ENCODE peak calls at places on chromosomes 7 and 10, in four cellular contexts. T, U, S and I are unnamed samples.

GRCh38 chr10:75108684-75109458 is 2.6 kb upstream of the SAMD8 start:
- DNase-seq in U (peak), T (peak), S (peak), I (no peak)

GRCh38 chr10:46254007-46254383 is 32.8 kb upstream of the ANTXRL start:
- DNase-seq in S (no peak), T (no peak), U (no peak), I (no peak)

GRCh38 chr7:104855826-104856225 is 158.2 kb upstream of the KMT2E start:
- DNase-seq in U (no peak), S (no peak), T (no peak), I (no peak)

GRCh38 chr7:18846765-18847215 is 270.6 kb downstream of the TWIST1 start:
- DNase-seq in S (peak), U (no peak), T (no peak), I (no peak)

GRCh38 chr10:62694537-62695126 is 109.9 kb upstream of the ADO start:
- DNase-seq in U (no peak), S (no peak), T (no peak), I (no peak)

GRCh38 chr7:50502947-50503346 is 52.8 kb upstream of the FIGNL1 start:
- DNase-seq in S (no peak), T (no peak), U (no peak), I (no peak)

GRCh38 chr10:113960617-113961260 is 82.9 kb upstream of the ADRB1 start:
- DNase-seq in U (peak), S (no peak), T (no peak), I (no peak)

GRCh38 chr10:61635946-61636345 is 26.8 kb upstream of the CABCOCO1 start:
- DNase-seq in S (no peak), U (no peak), T (peak), I (no peak)

GRCh38 chr7:91988213-91988612 is 47.6 kb downstream of the AKAP9 start:
- DNase-seq in T (no peak), U (no peak), S (no peak), I (no peak)

GRCh38 chr7:100034871-100035510 is 14.6 kb upstream of the ZSCAN21 start:
- DNase-seq in U (no peak), S (no peak), T (no peak), I (no peak)

GRCh38 chr7:1290262-1291039 is 57.8 kb downstream of the UNCX start:
- DNase-seq in T (no peak), U (no peak), S (no peak), I (peak)

GRCh38 chr7:104207731-104208420 is at the start of gene ORC5:
- DNase-seq in S (peak), U (peak), T (peak), I (peak)

GRCh38 chr7:51316262-51316665 is 345 bp downstream of the COBL start:
- DNase-seq in U (no peak), T (no peak), S (peak), I (peak)

GRCh38 chr7:94367940-94368339 is 26.8 kb upstream of the COL1A2 start:
- DNase-seq in U (no peak), S (no peak), T (no peak), I (no peak)

GRCh38 chr7:415646-416525 is 103.8 kb downstream of the PDGFA start:
- DNase-seq in T (no peak), S (peak), U (no peak), I (peak)

GRCh38 chr10:95755511-95756004 is 405 bp upstream of the ENTPD1 start:
- DNase-seq in U (peak), T (no peak), S (no peak), I (peak)

GRCh38 chr7:162583-163297 is 29.6 kb upstream of the FAM20C start:
- DNase-seq in T (no peak), S (peak), U (no peak), I (peak)

GRCh38 chr10:15879058-15879457 is 18.8 kb upstream of the MINDY3 start:
- DNase-seq in U (peak), T (no peak), S (peak), I (no peak)

GRCh38 chr10:132497083-132497680 is 40.4 kb upstream of the INPP5A start:
- DNase-seq in U (no peak), T (no peak), S (no peak), I (peak)

GRCh38 chr10:76583711-76584161 is 1053.9 kb downstream of the KCNMA1 start:
- DNase-seq in U (no peak), T (no peak), S (no peak), I (no peak)

GRCh38 chr7:99624487-99624886 is 7.7 kb downstream of the ZSCAN25 start:
- DNase-seq in S (no peak), T (no peak), U (no peak), I (no peak)

GRCh38 chr10:96043895-96044580 is 655 bp downstream of the CCNJ start:
- DNase-seq in S (peak), U (peak), T (no peak), I (peak)

GRCh38 chr10:130127612-130128607 is 8.3 kb upstream of the GLRX3 start:
- DNase-seq in S (peak), U (peak), T (no peak), I (no peak)

GRCh38 chr10:132637477-132638129 is 100.0 kb downstream of the INPP5A start:
- DNase-seq in U (peak), T (peak), S (peak), I (no peak)

GRCh38 chr10:73907841-73908517 is 3.0 kb upstream of the PLAU start:
- DNase-seq in T (no peak), U (no peak), S (no peak), I (peak)

GRCh38 chr7:27188666-27189559 is 3.9 kb upstream of the HOXA11 start:
- DNase-seq in U (no peak), S (no peak), T (no peak), I (peak)

GRCh38 chr7:157405914-157406810 is 69.4 kb downstream of the DNAJB6 start:
- DNase-seq in T (no peak), S (peak), U (no peak), I (peak)

GRCh38 chr10:22699976-22700375 is 14.4 kb downstream of the PIP4K2A start:
- DNase-seq in U (no peak), S (no peak), T (no peak), I (no peak)

GRCh38 chr7:17396692-17397091 is 98.2 kb downstream of the AHR start:
- DNase-seq in T (no peak), U (no peak), S (no peak), I (no peak)

GRCh38 chr10:24209946-24210491 is 1.1 kb downstream of the KIAA1217 start:
- DNase-seq in S (peak), U (peak), T (no peak), I (peak)

GRCh38 chr7:157498690-157499089 is 161.9 kb downstream of the DNAJB6 start:
- DNase-seq in U (no peak), S (no peak), T (no peak), I (no peak)

GRCh38 chr10:209357-209756 is 74.1 kb downstream of the ZMYND11 start:
- DNase-seq in U (no peak), S (no peak), T (peak), I (no peak)

GRCh38 chr10:2928219-2928840 is 139.0 kb upstream of the PFKP start:
- DNase-seq in T (peak), U (peak), S (peak), I (no peak)

GRCh38 chr10:129096340-129096984 is 370.6 kb upstream of the MGMT start:
- DNase-seq in U (no peak), T (no peak), S (no peak), I (no peak)

GRCh38 chr7:114856625-114857024 is 65.3 kb upstream of the MDFIC start:
- DNase-seq in S (no peak), T (no peak), U (no peak), I (no peak)

DNA sequence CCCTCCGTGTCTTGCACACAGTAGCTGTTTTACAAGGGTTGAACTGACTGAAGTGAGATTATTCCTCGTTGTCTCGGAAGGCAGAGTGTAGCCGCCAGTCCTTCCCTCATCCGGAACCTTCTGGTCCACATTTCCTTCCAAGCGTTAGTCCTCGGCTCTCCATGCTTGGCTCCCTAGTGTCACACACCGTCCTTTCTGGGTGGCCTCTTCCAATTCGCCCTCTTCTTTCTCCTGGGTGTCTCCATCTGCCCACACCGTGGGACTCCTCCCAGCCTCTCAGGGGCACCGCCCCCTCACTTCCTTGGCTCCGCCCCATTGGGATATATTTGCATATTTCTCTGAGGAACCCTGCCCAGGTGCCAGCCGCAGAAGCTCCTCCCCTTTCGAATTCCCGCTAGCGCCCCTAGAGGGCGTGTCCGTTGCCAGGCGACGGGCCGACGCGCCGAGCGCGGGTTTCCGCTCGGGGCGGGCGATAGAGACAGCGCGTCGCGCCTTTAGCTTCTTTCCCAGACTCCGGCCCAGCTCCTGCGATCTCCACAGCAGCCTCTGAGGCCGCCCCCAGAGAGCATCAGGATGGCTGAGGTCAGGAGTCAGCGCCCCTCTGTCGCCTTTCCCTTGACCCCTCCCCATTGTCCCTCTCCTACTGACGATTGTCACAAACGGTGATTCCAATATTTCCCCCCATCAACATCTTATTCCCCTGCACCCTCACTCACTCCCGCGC is at the start of gene CFAP58:
- DNase-seq in U (peak), S (peak), T (peak), I (peak)
- H3K9ac ChIP-seq in U (no peak), S (peak), T (no peak), I (no peak)

DNA sequence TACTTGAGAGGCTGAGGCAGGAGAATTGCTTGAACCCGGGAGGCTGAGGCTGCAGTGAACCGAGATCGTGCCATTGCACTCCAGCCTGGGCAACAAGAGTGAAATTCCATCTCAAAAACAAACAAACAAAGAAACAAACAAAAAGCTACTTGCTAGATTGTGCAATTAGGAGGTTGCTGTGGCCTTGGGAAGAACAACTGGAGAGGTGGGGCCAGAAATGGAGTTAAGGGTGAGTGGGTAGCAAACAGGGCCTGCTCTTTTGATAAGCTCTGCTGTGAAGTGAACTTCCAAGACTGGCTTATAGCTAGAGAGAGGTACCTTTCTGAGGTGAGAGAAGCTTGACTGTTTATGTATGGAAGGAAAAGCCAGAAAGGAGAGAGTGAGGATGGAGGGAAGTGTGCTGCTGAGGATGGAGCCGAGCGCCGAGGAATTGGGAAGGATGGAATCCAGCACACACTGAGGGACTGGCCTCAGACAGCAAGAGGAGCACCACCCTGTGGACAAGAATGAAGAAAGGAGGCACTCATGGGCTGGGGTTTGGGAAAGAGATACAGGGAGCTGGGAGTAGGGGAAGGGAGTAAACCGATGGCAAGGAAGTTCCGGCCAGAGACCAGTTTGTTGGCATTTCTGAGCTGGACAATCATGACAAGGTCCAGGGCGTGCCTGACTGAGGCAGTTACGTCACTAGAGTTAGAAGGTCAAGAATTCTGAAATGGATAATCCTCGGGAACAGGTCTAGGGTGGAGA is 7.0 kb upstream of the RPEL1 start:
- DNase-seq in U (peak), T (peak), S (no peak), I (peak)
- TF ChIP-seq CTCF in U (peak), T (peak), S (peak), I (no peak)

GRCh38 chr7:151412318-151412717 is 2.5 kb upstream of the WDR86 start:
- DNase-seq in S (no peak), T (no peak), U (no peak), I (no peak)

GRCh38 chr7:151409555-151410404 is at the start of gene WDR86:
- DNase-seq in U (no peak), S (peak), T (no peak), I (peak)

GRCh38 chr7:151411551-151411950 is 1.7 kb upstream of the WDR86 start:
- DNase-seq in T (no peak), U (no peak), S (peak), I (no peak)

GRCh38 chr7:151408839-151409554 is 841 bp downstream of the WDR86 start:
- DNase-seq in U (peak), S (peak), T (no peak), I (peak)

DNA sequence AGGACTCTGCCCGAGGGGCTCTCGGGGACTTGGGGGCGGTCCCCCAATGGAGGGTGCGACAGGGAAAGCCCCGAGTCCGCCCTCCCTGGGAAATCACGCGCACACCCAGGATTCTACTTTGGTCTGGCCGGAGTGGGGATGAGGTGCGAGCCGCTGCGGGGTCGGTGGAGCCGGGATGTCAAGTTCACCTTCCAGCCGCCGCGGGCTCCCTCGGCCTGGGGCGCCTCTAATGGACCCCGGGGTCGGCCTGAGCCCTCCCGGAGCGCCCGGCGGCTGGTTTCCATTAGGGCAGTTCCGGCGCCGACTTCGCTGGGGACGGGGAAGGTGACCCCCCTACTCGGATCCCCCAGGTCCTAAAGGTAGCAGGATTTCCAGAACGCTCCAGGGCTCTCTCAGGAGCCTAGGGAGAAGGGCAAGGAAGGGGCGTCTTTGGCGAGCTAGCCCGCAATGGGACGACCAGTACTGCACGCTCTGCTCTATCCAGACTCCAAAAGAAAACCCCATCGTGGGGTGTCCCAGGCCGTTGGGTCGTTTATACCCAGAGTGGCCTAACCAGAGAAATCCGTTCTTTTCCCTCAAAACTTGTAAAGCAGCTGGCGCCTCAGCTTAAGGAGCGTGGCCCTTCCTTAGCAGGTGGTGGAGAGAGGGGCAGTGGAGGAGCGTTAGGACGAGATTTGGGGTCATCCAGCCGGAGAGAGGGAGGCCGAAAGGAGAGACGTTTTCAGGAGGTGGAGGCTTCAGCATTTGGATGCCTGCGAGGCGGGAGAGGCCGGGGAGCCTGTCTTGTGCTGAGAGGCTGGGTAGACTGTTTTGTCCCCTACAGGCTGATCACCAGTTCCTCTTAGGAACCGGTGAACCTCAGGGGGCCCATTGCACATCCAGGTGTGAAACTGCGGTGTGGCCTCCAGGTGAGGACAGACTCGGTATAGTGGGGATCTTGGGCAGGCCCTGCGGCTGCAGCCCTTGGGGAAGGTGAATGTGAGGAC is 860 bp upstream of the WDR86 start:
- DNase-seq in T (no peak), U (no peak), S (peak), I (peak)
- H3K9ac ChIP-seq in T (no peak), U (peak), S (peak), I (peak)

GRCh38 chr7:31056775-31057346 is 4.8 kb downstream of the ADCYAP1R1 start:
- DNase-seq in U (no peak), S (no peak), T (peak), I (no peak)
- TF ChIP-seq CTCF in U (no peak), S (no peak), T (peak), I (no peak)

GRCh38 chr10:110279062-110279986 is 25.4 kb downstream of the SMNDC1 start:
- DNase-seq in S (peak), T (peak), U (peak), I (no peak)
- H3K9ac ChIP-seq in S (no peak), T (no peak), U (no peak), I (peak)

GRCh38 chr10:100826661-100826982 is 81.2 kb downstream of the PAX2 start:
- DNase-seq in T (no peak), U (no peak), S (no peak), I (no peak)

GRCh38 chr10:100828744-100829102 is 83.3 kb downstream of the PAX2 start:
- DNase-seq in S (peak), T (no peak), U (no peak), I (no peak)

GRCh38 chr10:100827819-100828743 is 82.7 kb downstream of the PAX2 start:
- DNase-seq in S (peak), U (no peak), T (no peak), I (no peak)

GRCh38 chr10:100825946-100826660 is 80.7 kb downstream of the PAX2 start:
- DNase-seq in T (no peak), U (no peak), S (no peak), I (no peak)

GRCh38 chr10:100826983-100827818 is 81.8 kb downstream of the PAX2 start:
- DNase-seq in U (no peak), S (peak), T (peak), I (peak)
- TF ChIP-seq CTCF in U (peak), S (no peak), T (peak), I (no peak)

GRCh38 chr10:121976607-121977006 is 1.6 kb upstream of the NSMCE4A start:
- DNase-seq in S (no peak), T (no peak), U (peak), I (no peak)
- H3K9ac ChIP-seq in S (no peak), T (no peak), U (no peak), I (no peak)

DNA sequence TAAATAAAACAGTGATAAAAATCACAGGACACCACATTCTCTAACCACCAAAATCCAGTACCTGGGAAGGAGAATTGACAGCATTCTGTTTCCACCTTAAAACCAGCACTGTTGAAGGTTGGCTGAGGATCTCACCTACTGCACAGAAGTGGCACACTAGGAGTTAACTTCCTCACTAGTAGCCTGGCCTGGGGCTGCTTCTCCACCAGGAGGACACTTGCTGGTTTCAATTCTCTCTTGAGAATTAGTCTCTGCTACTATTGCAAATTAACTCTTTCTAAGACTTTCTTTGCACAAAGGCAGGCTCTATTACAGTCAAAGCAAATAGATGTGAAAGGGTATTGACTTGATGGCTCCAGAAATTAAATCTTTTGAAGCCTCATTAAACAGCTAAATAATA is 2.3 kb upstream of the CTTNBP2 start:
- DNase-seq in S (no peak), T (peak), U (no peak), I (no peak)
- TF ChIP-seq CTCF in S (no peak), T (peak), U (no peak), I (no peak)

GRCh38 chr10:7666253-7667023 is at the start of gene ITIH5:
- DNase-seq in U (no peak), S (peak), T (no peak), I (peak)
- H3K9ac ChIP-seq in U (peak), S (no peak), T (no peak), I (no peak)

DNA sequence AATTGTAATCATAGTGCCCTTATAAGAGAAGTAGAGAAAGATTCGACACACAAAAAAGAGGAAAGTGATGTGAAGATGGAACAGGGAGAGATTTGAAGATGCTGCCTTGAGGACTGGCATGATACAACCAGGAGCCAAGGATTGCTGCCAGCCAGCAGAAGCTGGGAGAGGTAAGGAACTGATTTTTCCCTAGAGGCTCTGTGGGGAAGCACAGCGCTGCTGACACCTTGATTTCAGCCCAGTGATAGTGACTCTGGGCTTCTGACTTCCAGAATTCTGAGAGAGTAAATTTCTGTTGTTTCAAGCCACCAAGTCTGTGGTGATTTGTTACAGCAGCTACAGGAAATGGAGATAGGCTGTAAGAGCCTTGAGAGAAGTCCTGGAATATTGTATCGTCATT is 98.2 kb downstream of the RAB11FIP2 start:
- DNase-seq in S (no peak), U (no peak), T (no peak), I (no peak)
- TF ChIP-seq CTCF in S (no peak), U (no peak), T (peak), I (no peak)